ENCODE peak calls at places on chromosomes 4 and X, in four cellular contexts. One of them, this sample, is unnamed.

GRCh38 chrX:104482757-104483156 is 83.2 kb upstream of the IL1RAPL2 start:
- DNase-seq in fibroblast of pulmonary artery: peak
- DNase-seq in H9: no peak
- DNase-seq in WERI-Rb-1: no peak
- DNase-seq in this sample: no peak

GRCh38 chr4:110612631-110613269 is 10.1 kb downstream of the PITX2 start:
- DNase-seq in fibroblast of pulmonary artery: no peak
- DNase-seq in H9: no peak
- DNase-seq in WERI-Rb-1: no peak
- DNase-seq in this sample: peak

GRCh38 chrX:329291-329910 is 10.8 kb upstream of the GTPBP6 start:
- DNase-seq in fibroblast of pulmonary artery: no peak
- DNase-seq in H9: no peak
- DNase-seq in WERI-Rb-1: no peak
- DNase-seq in this sample: no peak

GRCh38 chrX:44873415-44874270 is 655 bp downstream of the KDM6A start:
- DNase-seq in fibroblast of pulmonary artery: peak
- DNase-seq in H9: no peak
- DNase-seq in WERI-Rb-1: peak
- DNase-seq in this sample: peak

GRCh38 chr4:109067509-109068205 is 234.8 kb downstream of the COL25A1 start:
- DNase-seq in fibroblast of pulmonary artery: peak
- DNase-seq in H9: no peak
- DNase-seq in WERI-Rb-1: no peak
- DNase-seq in this sample: peak

GRCh38 chr4:25439913-25440477 is 62.9 kb downstream of the ANAPC4 start:
- DNase-seq in fibroblast of pulmonary artery: peak
- DNase-seq in H9: peak
- DNase-seq in WERI-Rb-1: peak
- DNase-seq in this sample: peak

GRCh38 chrX:150062292-150063137 is 124.2 kb upstream of the EOLA2 start:
- DNase-seq in fibroblast of pulmonary artery: peak
- DNase-seq in H9: no peak
- DNase-seq in WERI-Rb-1: no peak
- DNase-seq in this sample: peak

GRCh38 chr4:14260591-14260990 is 633.1 kb upstream of the BOD1L1 start:
- DNase-seq in fibroblast of pulmonary artery: no peak
- DNase-seq in H9: no peak
- DNase-seq in WERI-Rb-1: no peak
- DNase-seq in this sample: no peak

GRCh38 chr4:141540643-141541042 is 95.7 kb upstream of the IL15 start:
- DNase-seq in fibroblast of pulmonary artery: peak
- DNase-seq in H9: no peak
- DNase-seq in WERI-Rb-1: no peak
- DNase-seq in this sample: peak

GRCh38 chr4:76341063-76341462 is 34.5 kb downstream of the STBD1 start:
- DNase-seq in fibroblast of pulmonary artery: peak
- DNase-seq in H9: no peak
- DNase-seq in WERI-Rb-1: no peak
- DNase-seq in this sample: peak

GRCh38 chr4:98749206-98749605 is 90.8 kb upstream of the TSPAN5 start:
- DNase-seq in fibroblast of pulmonary artery: no peak
- DNase-seq in H9: no peak
- DNase-seq in WERI-Rb-1: no peak
- DNase-seq in this sample: no peak

GRCh38 chrX:70554081-70554480 is 109.4 kb downstream of the DLG3 start:
- DNase-seq in fibroblast of pulmonary artery: peak
- DNase-seq in H9: no peak
- DNase-seq in WERI-Rb-1: no peak
- DNase-seq in this sample: peak

GRCh38 chr4:188175288-188175687 is 36.0 kb downstream of the TRIML1 start:
- DNase-seq in fibroblast of pulmonary artery: no peak
- DNase-seq in H9: no peak
- DNase-seq in WERI-Rb-1: no peak
- DNase-seq in this sample: no peak

GRCh38 chrX:152306331-152306730 is 144.8 kb downstream of the GABRA3 start:
- DNase-seq in fibroblast of pulmonary artery: no peak
- DNase-seq in H9: no peak
- DNase-seq in WERI-Rb-1: no peak
- DNase-seq in this sample: no peak

GRCh38 chrX:103404225-103405008 is 28.1 kb downstream of the BEX3 start:
- DNase-seq in fibroblast of pulmonary artery: peak
- DNase-seq in H9: peak
- DNase-seq in WERI-Rb-1: peak
- DNase-seq in this sample: peak

GRCh38 chrX:130179579-130180215 is 7.9 kb downstream of the RAB33A start:
- DNase-seq in fibroblast of pulmonary artery: peak
- DNase-seq in H9: no peak
- DNase-seq in WERI-Rb-1: no peak
- DNase-seq in this sample: peak

DNA sequence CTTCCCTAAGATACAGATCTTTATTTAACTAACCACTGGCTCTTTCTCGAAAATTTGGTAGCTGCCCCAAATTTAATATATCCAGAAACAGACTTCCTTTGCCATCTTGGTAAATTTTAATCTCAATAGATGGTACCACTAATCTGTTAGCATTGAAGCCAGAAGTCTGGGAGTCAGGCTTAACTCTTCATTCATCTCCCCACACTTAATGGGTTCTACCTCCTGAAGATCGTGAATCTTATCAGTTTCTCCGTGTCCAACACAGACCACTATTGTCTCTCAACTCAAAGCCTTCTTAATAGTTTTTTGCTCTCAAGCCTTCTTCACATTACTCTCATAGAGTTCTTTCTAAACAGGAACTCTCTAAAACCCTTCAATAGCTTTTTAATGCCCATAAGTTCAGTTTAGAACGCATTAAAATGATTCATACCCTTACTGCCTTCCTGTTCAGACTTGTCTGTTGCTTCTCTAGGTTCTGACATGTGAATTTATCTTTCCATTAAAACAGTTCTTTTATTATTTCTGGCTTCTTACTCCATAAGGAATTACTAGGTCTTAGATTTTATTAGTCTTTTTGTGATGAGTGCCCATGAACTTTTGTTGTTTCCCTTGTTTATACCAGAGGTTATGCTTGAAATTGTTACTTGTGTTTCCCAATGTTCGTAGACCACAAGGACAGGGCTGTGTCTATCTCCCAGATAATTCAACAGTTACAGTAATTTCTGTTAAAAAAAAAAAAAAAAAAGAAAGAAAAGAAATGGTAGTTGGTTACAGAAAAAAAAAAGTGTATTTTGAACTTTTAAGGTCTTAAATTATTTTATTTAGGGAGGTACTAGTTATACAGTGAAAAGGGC is 54.7 kb downstream of the SMARCAD1 start:
- DNase-seq in fibroblast of pulmonary artery: peak
- DNase-seq in H9: no peak
- DNase-seq in WERI-Rb-1: no peak
- DNase-seq in this sample: peak
- TF ChIP-seq CTCF in fibroblast of pulmonary artery: no peak
- TF ChIP-seq CTCF in H9: no peak
- TF ChIP-seq CTCF in WERI-Rb-1: no peak
- TF ChIP-seq CTCF in this sample: no peak

DNA sequence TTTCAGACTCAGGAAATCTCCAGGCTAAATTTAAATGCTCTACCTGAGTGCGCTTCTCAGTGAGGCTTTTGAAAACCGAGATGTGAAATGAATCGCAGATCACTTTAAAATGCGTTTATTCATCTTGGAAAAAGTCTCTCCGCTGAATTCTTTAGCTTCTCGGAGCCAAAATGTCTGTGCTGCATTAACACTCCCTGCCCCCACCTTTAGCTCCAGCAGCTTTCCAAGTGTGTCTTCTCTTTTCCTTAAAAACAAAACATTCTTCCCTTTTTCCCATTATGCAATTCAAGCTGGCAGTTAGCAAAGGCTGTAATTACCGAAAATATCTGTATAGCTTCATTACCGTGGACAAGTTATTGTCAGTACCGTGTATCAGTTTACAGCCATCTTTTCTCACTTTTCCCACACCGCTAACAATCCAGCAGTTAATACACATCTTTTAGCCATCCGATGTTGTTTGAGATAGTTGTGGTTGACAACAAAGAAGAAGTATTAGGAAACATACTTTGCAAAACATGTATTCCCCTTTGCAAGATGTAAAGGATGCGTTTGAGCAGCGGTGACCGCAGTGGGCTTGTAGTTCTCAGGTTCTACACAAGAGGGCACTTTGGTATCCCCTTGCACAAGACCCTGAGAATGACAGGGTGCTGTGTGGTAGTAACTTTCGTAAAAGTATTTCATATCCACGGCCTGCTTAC is 136.1 kb upstream of the STX18 start:
- DNase-seq in fibroblast of pulmonary artery: peak
- DNase-seq in H9: peak
- DNase-seq in WERI-Rb-1: peak
- DNase-seq in this sample: peak
- TF ChIP-seq CTCF in fibroblast of pulmonary artery: peak
- TF ChIP-seq CTCF in H9: peak
- TF ChIP-seq CTCF in WERI-Rb-1: peak
- TF ChIP-seq CTCF in this sample: peak

DNA sequence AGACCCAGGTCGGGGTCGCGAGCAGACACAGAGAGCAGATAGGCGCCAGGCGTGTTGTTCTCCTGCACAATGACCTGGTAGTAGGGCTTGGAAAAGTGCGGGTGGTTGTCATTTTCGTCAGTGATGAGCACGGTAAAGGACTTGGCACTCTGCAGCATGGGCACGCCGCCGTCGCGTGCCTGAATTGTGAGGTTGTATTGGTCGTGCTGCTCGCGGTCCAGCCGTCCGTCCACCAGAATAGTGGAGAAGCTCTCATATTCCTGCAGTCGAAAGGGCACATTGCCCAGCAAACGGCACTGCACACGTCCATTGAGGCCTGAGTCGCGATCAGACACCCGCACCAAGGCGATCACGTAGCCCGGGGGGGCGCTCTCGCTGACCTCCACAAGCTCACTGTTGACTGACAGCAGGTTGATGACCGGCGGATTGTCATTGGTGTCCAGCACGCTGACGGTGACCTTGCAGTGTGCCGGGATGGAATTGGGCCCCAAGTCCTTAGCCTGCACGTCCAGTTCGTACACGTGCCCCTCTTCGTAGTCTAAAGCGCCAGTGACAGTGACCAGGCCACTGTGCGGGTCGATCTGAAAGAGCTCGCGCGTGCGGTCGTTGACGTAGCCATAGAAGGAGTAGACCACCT is 2.8 kb downstream of the PCDH19 start:
- DNase-seq in fibroblast of pulmonary artery: no peak
- DNase-seq in H9: no peak
- DNase-seq in WERI-Rb-1: no peak
- DNase-seq in this sample: no peak
- TF ChIP-seq CTCF in fibroblast of pulmonary artery: no peak
- TF ChIP-seq CTCF in H9: no peak
- TF ChIP-seq CTCF in WERI-Rb-1: no peak
- TF ChIP-seq CTCF in this sample: no peak

DNA sequence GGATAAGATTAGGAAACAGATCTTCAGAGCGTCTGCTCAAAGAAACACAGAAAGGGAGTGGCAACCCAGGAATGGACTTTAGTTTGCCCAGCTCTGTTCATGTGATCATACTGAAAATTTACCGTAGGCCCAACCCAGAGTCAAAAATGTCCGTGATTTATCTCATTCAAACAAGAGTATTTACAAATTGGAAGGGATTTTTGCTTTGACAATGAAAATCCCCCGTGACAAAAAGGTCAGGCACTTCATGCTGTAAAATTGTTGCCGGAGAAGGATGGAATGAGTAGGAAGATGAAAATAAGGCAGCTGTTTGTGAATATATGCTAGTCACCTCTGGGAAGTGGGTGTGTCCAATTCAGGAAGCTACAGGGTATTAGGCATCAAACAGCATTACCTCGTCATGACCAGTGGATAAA is 1.2 kb downstream of the SULT1B1 start:
- DNase-seq in fibroblast of pulmonary artery: no peak
- DNase-seq in H9: no peak
- DNase-seq in WERI-Rb-1: no peak
- DNase-seq in this sample: no peak
- TF ChIP-seq CTCF in fibroblast of pulmonary artery: no peak
- TF ChIP-seq CTCF in H9: no peak
- TF ChIP-seq CTCF in WERI-Rb-1: no peak
- TF ChIP-seq CTCF in this sample: no peak

GRCh38 chrX:107301253-107301652 is 94.8 kb downstream of the DNAAF6 start:
- DNase-seq in fibroblast of pulmonary artery: no peak
- DNase-seq in H9: no peak
- DNase-seq in WERI-Rb-1: no peak
- DNase-seq in this sample: no peak
- TF ChIP-seq CTCF in fibroblast of pulmonary artery: no peak
- TF ChIP-seq CTCF in H9: no peak
- TF ChIP-seq CTCF in WERI-Rb-1: no peak
- TF ChIP-seq CTCF in this sample: no peak

GRCh38 chr4:127400736-127401346 is 231.9 kb upstream of the INTU start:
- DNase-seq in fibroblast of pulmonary artery: peak
- DNase-seq in H9: peak
- DNase-seq in WERI-Rb-1: peak
- DNase-seq in this sample: peak
- TF ChIP-seq CTCF in fibroblast of pulmonary artery: peak
- TF ChIP-seq CTCF in H9: peak
- TF ChIP-seq CTCF in WERI-Rb-1: peak
- TF ChIP-seq CTCF in this sample: peak

This sample was measured in fibroblast of villous mesenchyme.